ENCODE peak calls at places on chromosomes 13 and 19, in eight cellular contexts. X, N, D, H, Q, G, P and K are unnamed samples.
A peak's percentile ranks its signal among the peaks of the same experiment; 100 is the strongest.

GRCh38 chr13:110014719-110015118 is 228.3 kb upstream of the IRS2 start:
- DNase-seq in N (no peak), P (no peak), D (no peak), H (no peak), G (peak; percentile 59), X (no peak), Q (peak; percentile 26), K (no peak)

GRCh38 chr19:3463959-3464796 is 16.1 kb downstream of the SMIM24 start:
- DNase-seq in X (no peak), P (no peak), D (no peak), Q (no peak), G (no peak), H (no peak), N (no peak), K (no peak)

GRCh38 chr13:113951246-113951999 is 22.5 kb downstream of the C13orf46 start:
- DNase-seq in H (peak; percentile 89), P (peak; percentile 88), D (peak; percentile 88), Q (peak; percentile 72), N (peak; percentile 74), X (peak; percentile 88), G (peak; percentile 65), K (peak; percentile 60)

GRCh38 chr19:44738603-44739585 is 9.6 kb upstream of the BCL3 start:
- DNase-seq in X (no peak), Q (peak; percentile 35), H (peak; percentile 38), G (no peak), D (peak; percentile 62), P (no peak), N (no peak), K (no peak)

GRCh38 chr13:48500652-48501197 is 32.2 kb downstream of the RCBTB2 start:
- DNase-seq in Q (peak; percentile 95), D (no peak), G (peak; percentile 93), N (no peak), P (no peak), X (no peak), H (peak; percentile 54), K (no peak)

GRCh38 chr19:47541507-47541906 is 26.6 kb upstream of the NAPA start:
- DNase-seq in N (no peak), D (no peak), Q (no peak), H (peak; percentile 38), X (no peak), G (no peak), P (no peak), K (no peak)

GRCh38 chr13:30743319-30744055 is 8.1 kb downstream of the ALOX5AP start:
- DNase-seq in Q (peak; percentile 96), H (no peak), G (peak; percentile 99), D (peak; percentile 40), P (no peak), N (no peak), X (no peak), K (no peak)

GRCh38 chr19:2039959-2040646 is 10.9 kb downstream of the MKNK2 start:
- DNase-seq in X (no peak), N (no peak), D (peak; percentile 25), P (no peak), Q (no peak), G (no peak), H (no peak), K (peak; percentile 31)

GRCh38 chr13:80340643-80341097 is 256 bp downstream of the SPRY2 start:
- DNase-seq in P (peak; percentile 60), G (peak; percentile 61), X (no peak), N (no peak), H (peak; percentile 28), D (no peak), Q (peak; percentile 70), K (peak; percentile 27)

GRCh38 chr13:105410602-105411001 is 1124.9 kb downstream of the EFNB2 start:
- DNase-seq in X (peak; percentile 47), P (peak; percentile 65), D (peak; percentile 73), G (peak; percentile 41), H (no peak), N (peak; percentile 71), Q (peak; percentile 66), K (no peak)

GRCh38 chr13:95484052-95484451 is 68.5 kb upstream of the CLDN10 start:
- DNase-seq in H (no peak), G (no peak), X (no peak), P (no peak), N (no peak), D (no peak), Q (no peak), K (no peak)

GRCh38 chr13:95481051-95481775 is 71.3 kb upstream of the CLDN10 start:
- DNase-seq in H (no peak), X (no peak), Q (peak; percentile 25), P (no peak), G (peak; percentile 44), D (no peak), N (no peak), K (no peak)

GRCh38 chr13:95485518-95486144 is 66.9 kb upstream of the CLDN10 start:
- DNase-seq in X (no peak), G (no peak), N (no peak), Q (peak; percentile 90), H (no peak), P (no peak), D (no peak), K (no peak)

GRCh38 chr13:95480131-95480545 is 72.4 kb upstream of the CLDN10 start:
- DNase-seq in P (peak; percentile 64), D (no peak), Q (no peak), H (peak; percentile 10), G (peak; percentile 7), X (peak; percentile 20), N (no peak), K (no peak)

DNA sequence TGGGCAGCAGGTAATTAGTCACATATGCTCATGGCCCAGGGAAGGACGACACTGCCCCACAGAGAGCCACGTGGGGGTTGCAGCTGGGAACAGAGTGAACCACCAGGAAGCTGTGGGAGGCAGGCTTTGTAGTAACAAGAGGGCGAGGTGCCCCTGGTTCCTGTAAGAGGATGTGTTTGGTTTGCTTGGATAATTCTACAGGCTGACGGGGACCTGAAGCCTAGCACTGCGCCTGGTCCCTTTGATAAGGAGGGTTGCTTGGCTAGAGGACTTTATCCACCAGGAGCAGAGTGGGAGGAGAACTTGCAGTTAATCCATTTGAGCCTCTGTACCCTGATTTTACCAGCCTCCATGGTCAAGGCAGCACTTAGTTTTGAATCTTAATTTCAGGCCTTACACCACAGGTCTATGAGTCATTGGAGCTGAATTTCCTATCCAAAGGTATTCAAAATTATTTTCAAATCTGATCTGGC is 67.4 kb upstream of the CLDN10 start:
- DNase-seq in Q (peak; percentile 60), D (no peak), N (no peak), P (no peak), X (no peak), H (no peak), G (peak; percentile 21), K (no peak)
- TF ChIP-seq CTCF in Q (no peak), D (no peak), N (peak; percentile 22), P (no peak), X (no peak), H (no peak), G (peak; percentile 6), K (no peak)

GRCh38 chr19:17555480-17555928 is at the start of gene COLGALT1:
- DNase-seq in P (peak; percentile 100), Q (peak; percentile 99), X (peak; percentile 100), G (peak; percentile 96), H (peak; percentile 99), N (peak; percentile 97), D (peak; percentile 100), K (peak; percentile 94)

GRCh38 chr19:17557461-17557860 is 2.0 kb downstream of the COLGALT1 start:
- DNase-seq in G (no peak), H (no peak), P (peak; percentile 74), D (no peak), Q (no peak), X (no peak), N (no peak), K (no peak)

GRCh38 chr19:17554968-17555479 is 425 bp upstream of the COLGALT1 start:
- DNase-seq in G (no peak), D (no peak), Q (no peak), P (no peak), H (no peak), X (no peak), N (no peak), K (no peak)

GRCh38 chr19:17556995-17557394 is 1.5 kb downstream of the COLGALT1 start:
- DNase-seq in H (no peak), Q (no peak), X (no peak), D (no peak), P (no peak), N (no peak), G (no peak), K (no peak)

GRCh38 chr19:17555929-17556813 is 722 bp downstream of the COLGALT1 start:
- DNase-seq in X (peak; percentile 70), D (peak; percentile 75), Q (peak; percentile 22), N (peak; percentile 76), P (peak; percentile 88), H (peak; percentile 46), G (peak; percentile 83), K (no peak)
- TF ChIP-seq CTCF in X (no peak), D (no peak), Q (no peak), N (no peak), P (no peak), H (peak; percentile 13), G (no peak), K (no peak)

DNA sequence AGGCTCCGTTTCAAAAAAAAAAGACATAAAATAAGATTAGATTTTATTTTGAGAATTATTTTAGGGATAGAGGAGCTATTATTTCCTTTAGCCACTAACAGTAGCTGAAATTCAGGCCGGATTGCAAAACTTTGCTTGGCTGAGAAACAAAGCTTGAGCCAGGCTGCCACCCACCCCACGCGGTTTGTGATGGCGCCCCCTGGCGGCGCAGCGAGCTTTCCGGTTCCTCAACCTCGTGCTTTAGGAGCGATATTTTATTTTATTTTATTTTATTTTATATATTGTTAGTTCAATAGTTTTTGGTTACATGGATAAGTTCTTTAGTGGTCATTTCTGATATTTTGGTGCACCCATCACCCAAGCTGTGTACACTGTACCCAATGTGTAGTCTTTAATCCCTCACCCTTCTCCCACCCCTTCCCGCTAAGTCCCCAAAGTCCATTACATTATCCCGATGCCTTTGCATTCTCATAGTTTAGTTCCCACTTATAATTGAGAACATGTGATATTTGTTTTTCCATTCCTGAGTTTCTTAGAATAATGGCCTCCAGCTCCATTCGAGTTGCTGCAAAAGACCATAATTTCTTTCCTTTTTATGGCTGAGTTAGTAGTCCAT is 19.8 kb upstream of the CEACAM4 start:
- DNase-seq in X (no peak), N (no peak), Q (no peak), H (no peak), D (no peak), P (peak; percentile 76), G (peak; percentile 16), K (no peak)
- TF ChIP-seq CTCF in X (peak; percentile 26), N (peak; percentile 56), Q (peak; percentile 26), H (peak; percentile 29), D (no peak), P (peak; percentile 52), G (peak; percentile 38), K (no peak)

DNA sequence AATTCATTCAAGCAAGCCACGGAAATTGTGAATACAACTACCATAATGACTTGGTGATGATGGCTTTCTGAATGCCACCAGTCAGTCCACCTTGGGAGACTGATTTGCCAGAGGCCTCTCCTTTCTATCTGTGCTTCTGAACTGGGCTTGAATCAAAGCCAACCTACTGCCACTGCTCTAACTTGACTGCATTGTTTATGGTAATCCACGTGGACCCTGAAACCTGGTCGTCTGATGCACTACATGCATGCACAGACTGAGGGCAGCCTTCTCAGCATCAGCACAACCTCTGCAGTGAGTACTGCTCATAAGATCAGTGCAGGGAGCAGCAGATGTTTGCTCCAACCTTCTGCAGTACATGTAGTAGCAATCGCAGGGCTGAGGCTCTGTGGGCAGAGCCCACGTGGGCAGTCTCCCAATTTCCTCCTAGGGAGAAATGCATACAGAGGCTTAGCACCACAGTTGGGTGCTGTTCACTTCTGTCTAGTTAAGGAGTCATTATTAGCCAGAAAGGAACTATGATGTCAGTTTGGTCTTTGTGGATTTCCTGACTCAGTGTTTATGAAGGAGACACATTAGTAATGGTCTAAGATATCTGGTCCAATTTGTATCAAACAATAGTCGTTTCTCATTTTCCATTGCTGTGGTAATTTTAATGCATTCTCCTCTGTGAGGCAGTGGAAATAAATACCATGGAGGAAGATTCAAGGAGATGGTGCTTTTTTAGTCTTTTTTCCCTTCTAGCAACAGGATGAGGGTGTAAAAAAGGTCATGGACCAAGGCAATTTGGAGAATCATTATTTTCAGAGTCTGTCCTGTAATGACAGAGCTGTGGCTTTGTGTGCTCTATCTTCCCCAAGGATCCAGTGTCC is 82.5 kb downstream of the AKAP11 start:
- DNase-seq in H (peak; percentile 26), G (peak; percentile 76), X (no peak), N (no peak), D (no peak), P (no peak), Q (peak; percentile 66), K (no peak)
- TF ChIP-seq CTCF in H (peak; percentile 37), G (peak; percentile 24), X (no peak), N (peak; percentile 23), D (no peak), P (no peak), Q (no peak), K (no peak)